ENCODE peak calls at places on chromosomes 3 and 15, in four cellular contexts. One of them, this sample, is unnamed.

GRCh38 chr3:158269896-158270295 is 160.0 kb downstream of the RSRC1 start:
- DNase-seq in activated T-helper 2 cell treated with anti-CD3 and anti-CD28 coated beads, Interferon-gamma antibody, Interleukin-2, Interleukin-4, amounts not matched to agents 10 μg/mL and 5 μg/mL and 100 μg/mL, durations not matched to agents 14 hours and 24 hours and 36 hours: no peak
- DNase-seq in ecto neural progenitor cell: no peak
- DNase-seq in mammary epithelial cell: peak
- DNase-seq in this sample: no peak

GRCh38 chr3:84891851-84892250 is 66.9 kb upstream of the CADM2 start:
- DNase-seq in mammary epithelial cell: no peak
- DNase-seq in activated T-helper 2 cell treated with anti-CD3 and anti-CD28 coated beads, Interferon-gamma antibody, Interleukin-2, Interleukin-4, amounts not matched to agents 10 μg/mL and 5 μg/mL and 100 μg/mL, durations not matched to agents 14 hours and 24 hours and 36 hours: no peak
- DNase-seq in ecto neural progenitor cell: no peak
- DNase-seq in this sample: no peak

GRCh38 chr3:105359098-105359762 is 7.5 kb upstream of the ALCAM start:
- DNase-seq in mammary epithelial cell: peak
- DNase-seq in activated T-helper 2 cell treated with anti-CD3 and anti-CD28 coated beads, Interferon-gamma antibody, Interleukin-2, Interleukin-4, amounts not matched to agents 10 μg/mL and 5 μg/mL and 100 μg/mL, durations not matched to agents 14 hours and 24 hours and 36 hours: no peak
- DNase-seq in ecto neural progenitor cell: no peak
- DNase-seq in this sample: no peak

GRCh38 chr15:101170568-101171350 is 81.1 kb downstream of the CHSY1 start:
- DNase-seq in mammary epithelial cell: peak
- DNase-seq in ecto neural progenitor cell: no peak
- DNase-seq in activated T-helper 2 cell treated with anti-CD3 and anti-CD28 coated beads, Interferon-gamma antibody, Interleukin-2, Interleukin-4, amounts not matched to agents 10 μg/mL and 5 μg/mL and 100 μg/mL, durations not matched to agents 14 hours and 24 hours and 36 hours: no peak
- DNase-seq in this sample: no peak

GRCh38 chr3:52438579-52439425 is 6.1 kb downstream of the SEMA3G start:
- DNase-seq in mammary epithelial cell: no peak
- DNase-seq in activated T-helper 2 cell treated with anti-CD3 and anti-CD28 coated beads, Interferon-gamma antibody, Interleukin-2, Interleukin-4, amounts not matched to agents 10 μg/mL and 5 μg/mL and 100 μg/mL, durations not matched to agents 14 hours and 24 hours and 36 hours: no peak
- DNase-seq in ecto neural progenitor cell: no peak
- DNase-seq in this sample: peak

GRCh38 chr15:81182031-81182745 is 14.5 kb upstream of the IL16 start:
- DNase-seq in activated T-helper 2 cell treated with anti-CD3 and anti-CD28 coated beads, Interferon-gamma antibody, Interleukin-2, Interleukin-4, amounts not matched to agents 10 μg/mL and 5 μg/mL and 100 μg/mL, durations not matched to agents 14 hours and 24 hours and 36 hours: no peak
- DNase-seq in ecto neural progenitor cell: no peak
- DNase-seq in mammary epithelial cell: no peak
- DNase-seq in this sample: no peak

GRCh38 chr3:59425942-59426341 is 376.1 kb upstream of the CFAP20DC start:
- DNase-seq in activated T-helper 2 cell treated with anti-CD3 and anti-CD28 coated beads, Interferon-gamma antibody, Interleukin-2, Interleukin-4, amounts not matched to agents 10 μg/mL and 5 μg/mL and 100 μg/mL, durations not matched to agents 14 hours and 24 hours and 36 hours: no peak
- DNase-seq in ecto neural progenitor cell: no peak
- DNase-seq in mammary epithelial cell: no peak
- DNase-seq in this sample: no peak

GRCh38 chr15:35557544-35557943 is 11.6 kb upstream of the DPH6 start:
- DNase-seq in ecto neural progenitor cell: no peak
- DNase-seq in mammary epithelial cell: peak
- DNase-seq in activated T-helper 2 cell treated with anti-CD3 and anti-CD28 coated beads, Interferon-gamma antibody, Interleukin-2, Interleukin-4, amounts not matched to agents 10 μg/mL and 5 μg/mL and 100 μg/mL, durations not matched to agents 14 hours and 24 hours and 36 hours: no peak
- DNase-seq in this sample: no peak

GRCh38 chr3:159263750-159264561 is 462.1 kb downstream of the MFSD1 start:
- DNase-seq in activated T-helper 2 cell treated with anti-CD3 and anti-CD28 coated beads, Interferon-gamma antibody, Interleukin-2, Interleukin-4, amounts not matched to agents 10 μg/mL and 5 μg/mL and 100 μg/mL, durations not matched to agents 14 hours and 24 hours and 36 hours: no peak
- DNase-seq in mammary epithelial cell: peak
- DNase-seq in ecto neural progenitor cell: no peak
- DNase-seq in this sample: no peak

GRCh38 chr3:159447841-159448240 is 540.8 kb upstream of the IL12A start:
- DNase-seq in ecto neural progenitor cell: no peak
- DNase-seq in activated T-helper 2 cell treated with anti-CD3 and anti-CD28 coated beads, Interferon-gamma antibody, Interleukin-2, Interleukin-4, amounts not matched to agents 10 μg/mL and 5 μg/mL and 100 μg/mL, durations not matched to agents 14 hours and 24 hours and 36 hours: no peak
- DNase-seq in mammary epithelial cell: no peak
- DNase-seq in this sample: no peak

GRCh38 chr15:89665449-89666146 is 10.3 kb upstream of the KIF7 start:
- DNase-seq in activated T-helper 2 cell treated with anti-CD3 and anti-CD28 coated beads, Interferon-gamma antibody, Interleukin-2, Interleukin-4, amounts not matched to agents 10 μg/mL and 5 μg/mL and 100 μg/mL, durations not matched to agents 14 hours and 24 hours and 36 hours: peak
- DNase-seq in ecto neural progenitor cell: peak
- DNase-seq in mammary epithelial cell: no peak
- DNase-seq in this sample: peak

GRCh38 chr3:129026728-129027543 is 25.8 kb downstream of the EFCC1 start:
- DNase-seq in mammary epithelial cell: peak
- DNase-seq in ecto neural progenitor cell: peak
- DNase-seq in activated T-helper 2 cell treated with anti-CD3 and anti-CD28 coated beads, Interferon-gamma antibody, Interleukin-2, Interleukin-4, amounts not matched to agents 10 μg/mL and 5 μg/mL and 100 μg/mL, durations not matched to agents 14 hours and 24 hours and 36 hours: peak
- DNase-seq in this sample: peak

GRCh38 chr3:171306631-171307030 is 153.6 kb downstream of the TNIK start:
- DNase-seq in ecto neural progenitor cell: no peak
- DNase-seq in activated T-helper 2 cell treated with anti-CD3 and anti-CD28 coated beads, Interferon-gamma antibody, Interleukin-2, Interleukin-4, amounts not matched to agents 10 μg/mL and 5 μg/mL and 100 μg/mL, durations not matched to agents 14 hours and 24 hours and 36 hours: no peak
- DNase-seq in mammary epithelial cell: peak
- DNase-seq in this sample: peak

GRCh38 chr3:14725564-14726420 is 50.9 kb downstream of the C3orf20 start:
- DNase-seq in ecto neural progenitor cell: no peak
- DNase-seq in mammary epithelial cell: no peak
- DNase-seq in activated T-helper 2 cell treated with anti-CD3 and anti-CD28 coated beads, Interferon-gamma antibody, Interleukin-2, Interleukin-4, amounts not matched to agents 10 μg/mL and 5 μg/mL and 100 μg/mL, durations not matched to agents 14 hours and 24 hours and 36 hours: no peak
- DNase-seq in this sample: no peak

GRCh38 chr3:68148471-68148870 is 494.1 kb upstream of the SUCLG2 start:
- DNase-seq in activated T-helper 2 cell treated with anti-CD3 and anti-CD28 coated beads, Interferon-gamma antibody, Interleukin-2, Interleukin-4, amounts not matched to agents 10 μg/mL and 5 μg/mL and 100 μg/mL, durations not matched to agents 14 hours and 24 hours and 36 hours: no peak
- DNase-seq in ecto neural progenitor cell: no peak
- DNase-seq in mammary epithelial cell: no peak
- DNase-seq in this sample: no peak

GRCh38 chr15:47565986-47566385 is 151.3 kb upstream of the SEMA6D start:
- DNase-seq in activated T-helper 2 cell treated with anti-CD3 and anti-CD28 coated beads, Interferon-gamma antibody, Interleukin-2, Interleukin-4, amounts not matched to agents 10 μg/mL and 5 μg/mL and 100 μg/mL, durations not matched to agents 14 hours and 24 hours and 36 hours: no peak
- DNase-seq in mammary epithelial cell: no peak
- DNase-seq in ecto neural progenitor cell: no peak
- DNase-seq in this sample: no peak

GRCh38 chr15:59376735-59377134 is 4.1 kb upstream of the MYO1E start:
- DNase-seq in ecto neural progenitor cell: no peak
- DNase-seq in mammary epithelial cell: no peak
- DNase-seq in activated T-helper 2 cell treated with anti-CD3 and anti-CD28 coated beads, Interferon-gamma antibody, Interleukin-2, Interleukin-4, amounts not matched to agents 10 μg/mL and 5 μg/mL and 100 μg/mL, durations not matched to agents 14 hours and 24 hours and 36 hours: no peak
- DNase-seq in this sample: no peak

GRCh38 chr3:11390411-11391171 is 118.4 kb downstream of the ATG7 start:
- DNase-seq in ecto neural progenitor cell: no peak
- DNase-seq in activated T-helper 2 cell treated with anti-CD3 and anti-CD28 coated beads, Interferon-gamma antibody, Interleukin-2, Interleukin-4, amounts not matched to agents 10 μg/mL and 5 μg/mL and 100 μg/mL, durations not matched to agents 14 hours and 24 hours and 36 hours: no peak
- DNase-seq in mammary epithelial cell: no peak
- DNase-seq in this sample: no peak

GRCh38 chr3:5194801-5195509 is 7.4 kb downstream of the EDEM1 start:
- DNase-seq in activated T-helper 2 cell treated with anti-CD3 and anti-CD28 coated beads, Interferon-gamma antibody, Interleukin-2, Interleukin-4, amounts not matched to agents 10 μg/mL and 5 μg/mL and 100 μg/mL, durations not matched to agents 14 hours and 24 hours and 36 hours: peak
- DNase-seq in ecto neural progenitor cell: no peak
- DNase-seq in mammary epithelial cell: peak
- DNase-seq in this sample: no peak

GRCh38 chr3:64827391-64827790 is 139.6 kb upstream of the ADAMTS9 start:
- DNase-seq in activated T-helper 2 cell treated with anti-CD3 and anti-CD28 coated beads, Interferon-gamma antibody, Interleukin-2, Interleukin-4, amounts not matched to agents 10 μg/mL and 5 μg/mL and 100 μg/mL, durations not matched to agents 14 hours and 24 hours and 36 hours: no peak
- DNase-seq in ecto neural progenitor cell: no peak
- DNase-seq in mammary epithelial cell: no peak
- DNase-seq in this sample: no peak

GRCh38 chr15:97479957-97480356 is 480.5 kb upstream of the ARRDC4 start:
- DNase-seq in ecto neural progenitor cell: no peak
- DNase-seq in mammary epithelial cell: no peak
- DNase-seq in activated T-helper 2 cell treated with anti-CD3 and anti-CD28 coated beads, Interferon-gamma antibody, Interleukin-2, Interleukin-4, amounts not matched to agents 10 μg/mL and 5 μg/mL and 100 μg/mL, durations not matched to agents 14 hours and 24 hours and 36 hours: no peak
- DNase-seq in this sample: no peak

GRCh38 chr3:169075710-169076109 is 587.8 kb downstream of the MECOM start:
- DNase-seq in ecto neural progenitor cell: no peak
- DNase-seq in activated T-helper 2 cell treated with anti-CD3 and anti-CD28 coated beads, Interferon-gamma antibody, Interleukin-2, Interleukin-4, amounts not matched to agents 10 μg/mL and 5 μg/mL and 100 μg/mL, durations not matched to agents 14 hours and 24 hours and 36 hours: no peak
- DNase-seq in mammary epithelial cell: no peak
- DNase-seq in this sample: no peak

GRCh38 chr3:130892759-130893239 is 1.1 kb upstream of the ATP2C1 start:
- DNase-seq in ecto neural progenitor cell: no peak
- DNase-seq in mammary epithelial cell: peak
- DNase-seq in activated T-helper 2 cell treated with anti-CD3 and anti-CD28 coated beads, Interferon-gamma antibody, Interleukin-2, Interleukin-4, amounts not matched to agents 10 μg/mL and 5 μg/mL and 100 μg/mL, durations not matched to agents 14 hours and 24 hours and 36 hours: peak
- DNase-seq in this sample: no peak

GRCh38 chr15:74378853-74379252 is 11.4 kb upstream of the CYP11A1 start:
- DNase-seq in ecto neural progenitor cell: no peak
- DNase-seq in activated T-helper 2 cell treated with anti-CD3 and anti-CD28 coated beads, Interferon-gamma antibody, Interleukin-2, Interleukin-4, amounts not matched to agents 10 μg/mL and 5 μg/mL and 100 μg/mL, durations not matched to agents 14 hours and 24 hours and 36 hours: peak
- DNase-seq in mammary epithelial cell: peak
- DNase-seq in this sample: no peak

GRCh38 chr15:40743921-40744809 is 10.9 kb downstream of the RMDN3 start:
- DNase-seq in mammary epithelial cell: peak
- DNase-seq in ecto neural progenitor cell: no peak
- DNase-seq in activated T-helper 2 cell treated with anti-CD3 and anti-CD28 coated beads, Interferon-gamma antibody, Interleukin-2, Interleukin-4, amounts not matched to agents 10 μg/mL and 5 μg/mL and 100 μg/mL, durations not matched to agents 14 hours and 24 hours and 36 hours: peak
- DNase-seq in this sample: no peak

GRCh38 chr15:65421360-65422215 is 1.2 kb downstream of the IGDCC4 start:
- DNase-seq in ecto neural progenitor cell: peak
- DNase-seq in activated T-helper 2 cell treated with anti-CD3 and anti-CD28 coated beads, Interferon-gamma antibody, Interleukin-2, Interleukin-4, amounts not matched to agents 10 μg/mL and 5 μg/mL and 100 μg/mL, durations not matched to agents 14 hours and 24 hours and 36 hours: no peak
- DNase-seq in mammary epithelial cell: no peak
- DNase-seq in this sample: peak

GRCh38 chr3:31729573-31729972 is 196.8 kb downstream of the STT3B start:
- DNase-seq in activated T-helper 2 cell treated with anti-CD3 and anti-CD28 coated beads, Interferon-gamma antibody, Interleukin-2, Interleukin-4, amounts not matched to agents 10 μg/mL and 5 μg/mL and 100 μg/mL, durations not matched to agents 14 hours and 24 hours and 36 hours: no peak
- DNase-seq in ecto neural progenitor cell: no peak
- DNase-seq in mammary epithelial cell: no peak
- DNase-seq in this sample: no peak

GRCh38 chr3:170331143-170331542 is 26.4 kb upstream of the SKIL start:
- DNase-seq in mammary epithelial cell: no peak
- DNase-seq in activated T-helper 2 cell treated with anti-CD3 and anti-CD28 coated beads, Interferon-gamma antibody, Interleukin-2, Interleukin-4, amounts not matched to agents 10 μg/mL and 5 μg/mL and 100 μg/mL, durations not matched to agents 14 hours and 24 hours and 36 hours: no peak
- DNase-seq in ecto neural progenitor cell: no peak
- DNase-seq in this sample: no peak

GRCh38 chr15:66287461-66288055 is 5.8 kb upstream of the DIS3L start:
- DNase-seq in activated T-helper 2 cell treated with anti-CD3 and anti-CD28 coated beads, Interferon-gamma antibody, Interleukin-2, Interleukin-4, amounts not matched to agents 10 μg/mL and 5 μg/mL and 100 μg/mL, durations not matched to agents 14 hours and 24 hours and 36 hours: no peak
- DNase-seq in ecto neural progenitor cell: no peak
- DNase-seq in mammary epithelial cell: peak
- DNase-seq in this sample: no peak

GRCh38 chr15:92599394-92599970 is 56.1 kb downstream of the FAM174B start:
- DNase-seq in ecto neural progenitor cell: no peak
- DNase-seq in activated T-helper 2 cell treated with anti-CD3 and anti-CD28 coated beads, Interferon-gamma antibody, Interleukin-2, Interleukin-4, amounts not matched to agents 10 μg/mL and 5 μg/mL and 100 μg/mL, durations not matched to agents 14 hours and 24 hours and 36 hours: no peak
- DNase-seq in mammary epithelial cell: no peak
- DNase-seq in this sample: no peak

GRCh38 chr3:152583913-152584312 is 251.0 kb upstream of the P2RY1 start:
- DNase-seq in mammary epithelial cell: no peak
- DNase-seq in ecto neural progenitor cell: no peak
- DNase-seq in activated T-helper 2 cell treated with anti-CD3 and anti-CD28 coated beads, Interferon-gamma antibody, Interleukin-2, Interleukin-4, amounts not matched to agents 10 μg/mL and 5 μg/mL and 100 μg/mL, durations not matched to agents 14 hours and 24 hours and 36 hours: no peak
- DNase-seq in this sample: no peak

GRCh38 chr3:155714295-155714718 is 30.6 kb downstream of the PLCH1 start:
- DNase-seq in mammary epithelial cell: no peak
- DNase-seq in activated T-helper 2 cell treated with anti-CD3 and anti-CD28 coated beads, Interferon-gamma antibody, Interleukin-2, Interleukin-4, amounts not matched to agents 10 μg/mL and 5 μg/mL and 100 μg/mL, durations not matched to agents 14 hours and 24 hours and 36 hours: no peak
- DNase-seq in ecto neural progenitor cell: peak
- DNase-seq in this sample: no peak

GRCh38 chr15:76258460-76258859 is 52.8 kb downstream of the ETFA start:
- DNase-seq in ecto neural progenitor cell: no peak
- DNase-seq in mammary epithelial cell: no peak
- DNase-seq in activated T-helper 2 cell treated with anti-CD3 and anti-CD28 coated beads, Interferon-gamma antibody, Interleukin-2, Interleukin-4, amounts not matched to agents 10 μg/mL and 5 μg/mL and 100 μg/mL, durations not matched to agents 14 hours and 24 hours and 36 hours: no peak
- DNase-seq in this sample: no peak

GRCh38 chr3:182393830-182394367 is 399.4 kb upstream of the ATP11B start:
- DNase-seq in activated T-helper 2 cell treated with anti-CD3 and anti-CD28 coated beads, Interferon-gamma antibody, Interleukin-2, Interleukin-4, amounts not matched to agents 10 μg/mL and 5 μg/mL and 100 μg/mL, durations not matched to agents 14 hours and 24 hours and 36 hours: no peak
- DNase-seq in ecto neural progenitor cell: no peak
- DNase-seq in mammary epithelial cell: no peak
- DNase-seq in this sample: no peak

GRCh38 chr15:89366656-89367393 is 32.2 kb upstream of the POLG start:
- DNase-seq in mammary epithelial cell: no peak
- DNase-seq in ecto neural progenitor cell: no peak
- DNase-seq in activated T-helper 2 cell treated with anti-CD3 and anti-CD28 coated beads, Interferon-gamma antibody, Interleukin-2, Interleukin-4, amounts not matched to agents 10 μg/mL and 5 μg/mL and 100 μg/mL, durations not matched to agents 14 hours and 24 hours and 36 hours: no peak
- DNase-seq in this sample: no peak